ENCODE peak calls at places on chromosomes 5 and 9, in nine cellular contexts. Z, R, D, O, T, K, L, G and H are unnamed samples.

GRCh38 chr5:149831492-149831891 is 101.4 kb downstream of the PPARGC1B start:
- DNase-seq in Z (peak; percentile 66), R (no peak), D (no peak), O (no peak), T (no peak), K (no peak), L (no peak), G (peak; percentile 17), H (no peak)

GRCh38 chr9:535356-535755 is 306.1 kb upstream of the DMRT1 start:
- DNase-seq in Z (no peak), R (no peak), D (no peak), O (no peak), T (no peak), K (no peak), L (no peak), G (no peak), H (no peak)

GRCh38 chr5:40429258-40430111 is 250.2 kb upstream of the PTGER4 start:
- DNase-seq in Z (peak; percentile 79), R (no peak), D (no peak), O (no peak), T (no peak), K (no peak), L (no peak), G (no peak), H (no peak)

GRCh38 chr5:169970911-169971436 is 9.3 kb downstream of the INSYN2B start:
- DNase-seq in Z (peak; percentile 94), R (no peak), D (no peak), O (no peak), T (no peak), K (no peak), L (no peak), G (no peak), H (no peak)

GRCh38 chr9:133485531-133486260 is 6.8 kb upstream of the SLC2A6 start:
- DNase-seq in Z (no peak), R (no peak), D (no peak), O (peak; percentile 65), T (no peak), K (peak; percentile 47), L (no peak), G (no peak), H (no peak)

GRCh38 chr5:137374110-137374853 is 124.8 kb downstream of the SPOCK1 start:
- DNase-seq in Z (no peak), R (no peak), D (no peak), O (no peak), T (no peak), K (no peak), L (peak; percentile 74), G (no peak), H (no peak)

GRCh38 chr9:91714874-91715615 is 235.0 kb downstream of the ROR2 start:
- DNase-seq in Z (no peak), R (no peak), D (no peak), O (no peak), T (no peak), K (no peak), L (no peak), G (no peak), H (no peak)

GRCh38 chr9:70080481-70081119 is 37.0 kb downstream of the MAMDC2 start:
- DNase-seq in Z (no peak), R (no peak), D (no peak), O (no peak), T (no peak), K (no peak), L (peak; percentile 28), G (no peak), H (no peak)

GRCh38 chr5:2763533-2763794 is 12.0 kb upstream of the IRX2 start:
- DNase-seq in Z (no peak), R (no peak), D (no peak), O (no peak), T (no peak), K (no peak), L (no peak), G (no peak), H (no peak)